ENCODE peak calls at places on chromosomes 7 and 10, in nine cellular contexts. G is HTR-8/SVneo; M is trophoblast cell; H is ACHN; X is activated naive CD4-positive, alpha-beta T cell treated with anti-CD3 and anti-CD28 coated beads, Interleukin-2, amount 50 U/mL, for 72 hours; I is activated CD4-positive, alpha-beta T cell treated with anti-CD3 and anti-CD28 coated beads, Interleukin-2, amount 50 U/mL, for 1 hour; B is activated T-helper 1 cell treated with anti-CD3 and anti-CD28 coated beads, Interleukin-12 subunit alpha, Interleukin-12 subunit beta, Interleukin-2, Interleukin-4 antibody, amounts not matched to agents 30 ng/mL and 10 ng/mL and 1 ng/mL, durations not matched to agents 14 hours and 24 hours and 36 hours; Q is EL; A is DND-41. W is an unnamed sample.

GRCh38 chr10:7432884-7433726 is 22.3 kb upstream of the SFMBT2 start:
- DNase-seq in G (no peak), M (no peak), H (no peak), X (no peak), I (no peak), B (no peak), Q (no peak), A (no peak), W (no peak)

GRCh38 chr7:99193527-99194214 is 14.2 kb downstream of the KPNA7 start:
- DNase-seq in G (no peak), M (no peak), H (no peak), X (no peak), I (no peak), B (no peak), Q (peak), A (no peak), W (no peak)

GRCh38 chr10:112208981-112209380 is 25.4 kb upstream of the GPAM start:
- DNase-seq in G (no peak), M (no peak), H (no peak), X (no peak), I (no peak), B (no peak), Q (peak), A (no peak), W (no peak)

GRCh38 chr7:79506481-79506880 is 53.0 kb upstream of the MAGI2 start:
- DNase-seq in G (no peak), M (peak), H (peak), X (no peak), I (no peak), B (no peak), Q (peak), A (no peak), W (no peak)

GRCh38 chr10:110765513-110766375 is 106.0 kb upstream of the PDCD4 start:
- DNase-seq in G (no peak), M (peak), H (peak), X (no peak), I (no peak), B (no peak), Q (no peak), A (no peak), W (no peak)

GRCh38 chr7:101162551-101163280 is 2.7 kb downstream of the VGF start:
- DNase-seq in G (no peak), M (peak), H (peak), X (no peak), I (no peak), B (no peak), Q (peak), A (peak), W (no peak)

GRCh38 chr10:21526184-21526951 is 886 bp upstream of the SKIDA1 start:
- DNase-seq in G (no peak), M (peak), H (peak), X (peak), I (peak), B (peak), Q (peak), A (peak), W (peak)

GRCh38 chr10:53997953-53998352 is 803.1 kb downstream of the PCDH15 start:
- DNase-seq in G (no peak), M (no peak), H (peak), X (no peak), I (no peak), B (no peak), Q (no peak), A (no peak), W (no peak)

GRCh38 chr10:34815174-34816066 is at the start of gene PARD3:
- DNase-seq in G (peak), M (peak), H (peak), X (peak), I (no peak), B (no peak), Q (peak), A (peak), W (no peak)

GRCh38 chr7:50663396-50664102 is 98.3 kb upstream of the DDC start:
- DNase-seq in G (no peak), M (no peak), H (no peak), X (no peak), I (no peak), B (no peak), Q (no peak), A (no peak), W (no peak)

GRCh38 chr10:96306516-96306915 is 2.3 kb downstream of the DNTT start:
- DNase-seq in G (no peak), M (no peak), H (peak), X (no peak), I (no peak), B (no peak), Q (no peak), A (peak), W (no peak)